ENCODE peak calls at places on chromosomes 4 and X, in six cellular contexts. One of them, this sample, is unnamed.

GRCh38 chr4:6541789-6542188 is 33.2 kb upstream of the MAN2B2 start:
- DNase-seq in CD4-positive, alpha-beta T cell: no peak
- DNase-seq in cardiac fibroblast: no peak
- DNase-seq in uterus: no peak
- DNase-seq in sigmoid colon: no peak
- DNase-seq in breast epithelium: no peak
- DNase-seq in this sample: no peak

GRCh38 chr4:22483551-22483981 is 32.3 kb downstream of the ADGRA3 start:
- DNase-seq in breast epithelium: no peak
- DNase-seq in sigmoid colon: no peak
- DNase-seq in CD4-positive, alpha-beta T cell: no peak
- DNase-seq in uterus: no peak
- DNase-seq in cardiac fibroblast: peak
- DNase-seq in this sample: no peak

GRCh38 chrX:120306640-120307039 is 4.6 kb downstream of the TMEM255A start:
- DNase-seq in uterus: no peak
- DNase-seq in breast epithelium: no peak
- DNase-seq in cardiac fibroblast: no peak
- DNase-seq in CD4-positive, alpha-beta T cell: no peak
- DNase-seq in sigmoid colon: no peak
- DNase-seq in this sample: no peak

GRCh38 chr4:129545599-129546278 is 449.8 kb downstream of the C4orf33 start:
- DNase-seq in sigmoid colon: peak
- DNase-seq in breast epithelium: no peak
- DNase-seq in CD4-positive, alpha-beta T cell: no peak
- DNase-seq in uterus: peak
- DNase-seq in cardiac fibroblast: peak
- DNase-seq in this sample: no peak

GRCh38 chrX:96410927-96411326 is 273.7 kb upstream of the DIAPH2 start:
- DNase-seq in uterus: no peak
- DNase-seq in breast epithelium: no peak
- DNase-seq in CD4-positive, alpha-beta T cell: no peak
- DNase-seq in sigmoid colon: no peak
- DNase-seq in cardiac fibroblast: no peak
- DNase-seq in this sample: no peak

GRCh38 chr4:180641495-180641894 is 1601.7 kb upstream of the TENM3 start:
- DNase-seq in uterus: no peak
- DNase-seq in sigmoid colon: no peak
- DNase-seq in cardiac fibroblast: no peak
- DNase-seq in breast epithelium: no peak
- DNase-seq in CD4-positive, alpha-beta T cell: no peak
- DNase-seq in this sample: no peak

GRCh38 chr4:170248576-170248975 is 158.8 kb upstream of the AADAT start:
- DNase-seq in sigmoid colon: no peak
- DNase-seq in cardiac fibroblast: no peak
- DNase-seq in breast epithelium: no peak
- DNase-seq in uterus: no peak
- DNase-seq in CD4-positive, alpha-beta T cell: no peak
- DNase-seq in this sample: no peak

GRCh38 chr4:68869274-68869773 is 53.5 kb downstream of the UGT2B10 start:
- DNase-seq in uterus: no peak
- DNase-seq in breast epithelium: no peak
- DNase-seq in sigmoid colon: no peak
- DNase-seq in cardiac fibroblast: no peak
- DNase-seq in CD4-positive, alpha-beta T cell: no peak
- DNase-seq in this sample: no peak

GRCh38 chr4:107780665-107781064 is 44.1 kb upstream of the SGMS2 start:
- DNase-seq in CD4-positive, alpha-beta T cell: no peak
- DNase-seq in uterus: no peak
- DNase-seq in cardiac fibroblast: no peak
- DNase-seq in breast epithelium: no peak
- DNase-seq in sigmoid colon: no peak
- DNase-seq in this sample: no peak

GRCh38 chr4:62159876-62160275 is 959.8 kb downstream of the ADGRL3 start:
- DNase-seq in sigmoid colon: no peak
- DNase-seq in uterus: no peak
- DNase-seq in breast epithelium: no peak
- DNase-seq in CD4-positive, alpha-beta T cell: no peak
- DNase-seq in cardiac fibroblast: no peak
- DNase-seq in this sample: no peak

GRCh38 chr4:125749354-125749753 is 434.6 kb downstream of the FAT4 start:
- DNase-seq in sigmoid colon: no peak
- DNase-seq in breast epithelium: no peak
- DNase-seq in CD4-positive, alpha-beta T cell: no peak
- DNase-seq in uterus: no peak
- DNase-seq in cardiac fibroblast: no peak
- DNase-seq in this sample: no peak

GRCh38 chr4:125750399-125750798 is 435.6 kb downstream of the FAT4 start:
- DNase-seq in uterus: no peak
- DNase-seq in sigmoid colon: no peak
- DNase-seq in breast epithelium: no peak
- DNase-seq in cardiac fibroblast: no peak
- DNase-seq in CD4-positive, alpha-beta T cell: no peak
- DNase-seq in this sample: no peak

GRCh38 chr4:125750827-125751466 is 436.2 kb downstream of the FAT4 start:
- DNase-seq in cardiac fibroblast: peak
- DNase-seq in sigmoid colon: no peak
- DNase-seq in CD4-positive, alpha-beta T cell: no peak
- DNase-seq in uterus: no peak
- DNase-seq in breast epithelium: no peak
- DNase-seq in this sample: no peak
- TF ChIP-seq CTCF in cardiac fibroblast: peak
- TF ChIP-seq CTCF in sigmoid colon: no peak
- TF ChIP-seq CTCF in CD4-positive, alpha-beta T cell: no peak
- TF ChIP-seq CTCF in uterus: peak
- TF ChIP-seq CTCF in breast epithelium: peak
- TF ChIP-seq CTCF in this sample: peak

GRCh38 chrX:54786972-54787371 is 11.1 kb downstream of the ITIH6 start:
- DNase-seq in breast epithelium: no peak
- DNase-seq in sigmoid colon: no peak
- DNase-seq in cardiac fibroblast: no peak
- DNase-seq in CD4-positive, alpha-beta T cell: peak
- DNase-seq in uterus: no peak
- DNase-seq in this sample: no peak
- TF ChIP-seq CTCF in breast epithelium: no peak
- TF ChIP-seq CTCF in sigmoid colon: no peak
- TF ChIP-seq CTCF in cardiac fibroblast: no peak
- TF ChIP-seq CTCF in CD4-positive, alpha-beta T cell: peak
- TF ChIP-seq CTCF in uterus: no peak
- TF ChIP-seq CTCF in this sample: peak

GRCh38 chr4:149112109-149112508 is 669.9 kb upstream of the NR3C2 start:
- DNase-seq in cardiac fibroblast: no peak
- DNase-seq in uterus: no peak
- DNase-seq in CD4-positive, alpha-beta T cell: no peak
- DNase-seq in sigmoid colon: no peak
- DNase-seq in breast epithelium: no peak
- DNase-seq in this sample: no peak
- TF ChIP-seq CTCF in cardiac fibroblast: no peak
- TF ChIP-seq CTCF in uterus: no peak
- TF ChIP-seq CTCF in CD4-positive, alpha-beta T cell: no peak
- TF ChIP-seq CTCF in sigmoid colon: no peak
- TF ChIP-seq CTCF in breast epithelium: no peak
- TF ChIP-seq CTCF in this sample: peak

GRCh38 chr4:93157984-93158383 is 670.6 kb upstream of the ATOH1 start:
- DNase-seq in cardiac fibroblast: no peak
- DNase-seq in sigmoid colon: no peak
- DNase-seq in uterus: no peak
- DNase-seq in breast epithelium: no peak
- DNase-seq in CD4-positive, alpha-beta T cell: no peak
- DNase-seq in this sample: no peak
- TF ChIP-seq CTCF in cardiac fibroblast: no peak
- TF ChIP-seq CTCF in sigmoid colon: no peak
- TF ChIP-seq CTCF in uterus: no peak
- TF ChIP-seq CTCF in breast epithelium: no peak
- TF ChIP-seq CTCF in CD4-positive, alpha-beta T cell: no peak
- TF ChIP-seq CTCF in this sample: peak

DNA sequence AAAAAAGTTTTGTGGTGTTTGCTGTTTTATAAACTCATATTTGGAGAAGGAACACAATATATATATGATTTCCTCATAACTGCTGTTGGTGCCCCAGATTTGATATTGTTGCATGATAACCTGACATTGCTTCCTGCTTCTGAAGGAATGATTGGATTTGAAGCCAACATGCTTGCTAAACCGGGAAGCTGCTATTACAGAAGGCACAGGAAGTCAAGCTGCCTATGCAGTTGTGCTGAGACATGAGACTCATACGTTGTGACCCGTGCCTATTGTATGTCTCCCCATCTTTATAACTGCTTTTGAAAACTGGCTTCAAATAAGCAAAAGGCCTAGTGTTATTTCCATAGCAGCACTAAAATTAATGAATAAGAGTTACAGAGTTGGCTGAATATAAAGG is 32.9 kb downstream of the GAB1 start:
- DNase-seq in sigmoid colon: no peak
- DNase-seq in uterus: no peak
- DNase-seq in CD4-positive, alpha-beta T cell: no peak
- DNase-seq in breast epithelium: no peak
- DNase-seq in cardiac fibroblast: no peak
- DNase-seq in this sample: no peak
- TF ChIP-seq CTCF in sigmoid colon: no peak
- TF ChIP-seq CTCF in uterus: no peak
- TF ChIP-seq CTCF in CD4-positive, alpha-beta T cell: no peak
- TF ChIP-seq CTCF in breast epithelium: no peak
- TF ChIP-seq CTCF in cardiac fibroblast: no peak
- TF ChIP-seq CTCF in this sample: no peak

This sample was measured in D721Med.